ENCODE peak calls at places on chromosomes 4 and X, in eight cellular contexts. N is adrenal gland; A is stimulated activated CD8-positive, alpha-beta memory T cell treated with anti-CD3 and anti-CD28 coated beads, Interleukin-4, amount 100 ng/mL, for 1 hour; X is activated naive CD4-positive, alpha-beta T cell treated with anti-CD3 and anti-CD28 coated beads, Interleukin-2, amount 50 U/mL, for 72 hours; Z is islet precursor cell; V is natural killer cell; M is stimulated activated naive CD8-positive, alpha-beta T cell treated with anti-CD3 and anti-CD28 coated beads, Interleukin-15, amount 100 ng/mL, for 72 hours; E is activated T-helper 9 cell treated with anti-CD3 and anti-CD28 coated beads, Interleukin-2, amount 50 U/mL, for 16 hours. S is an unnamed sample.

GRCh38 chr4:2484993-2485392 is 16.1 kb downstream of the RNF4 start:
- DNase-seq in N (peak; percentile 73), A (peak; percentile 27), X (peak; percentile 45), Z (no peak), V (peak; percentile 52), M (peak; percentile 69), E (peak; percentile 27), S (peak; percentile 85)

GRCh38 chr4:141058739-141059507 is 74.3 kb downstream of the RNF150 start:
- DNase-seq in N (no peak), A (no peak), X (no peak), Z (no peak), V (no peak), M (no peak), E (no peak), S (no peak)

GRCh38 chr4:168647976-168648375 is 151.1 kb downstream of the PALLD start:
- DNase-seq in N (no peak), A (no peak), X (no peak), Z (no peak), V (no peak), M (no peak), E (no peak), S (no peak)

GRCh38 chr4:119099227-119099910 is 36.3 kb upstream of the MYOZ2 start:
- DNase-seq in N (no peak), A (no peak), X (no peak), Z (no peak), V (no peak), M (no peak), E (no peak), S (no peak)

GRCh38 chr4:140234697-140235060 is 80.7 kb upstream of the MAML3 start:
- DNase-seq in N (no peak), A (no peak), X (no peak), Z (no peak), V (no peak), M (peak; percentile 29), E (no peak), S (no peak)

GRCh38 chr4:76898949-76899640 is 1.2 kb upstream of the SOWAHB start:
- DNase-seq in N (no peak), A (no peak), X (no peak), Z (no peak), V (no peak), M (no peak), E (no peak), S (no peak)

GRCh38 chrX:31268359-31268758 is 196.5 kb upstream of the FTHL17 start:
- DNase-seq in N (no peak), A (no peak), X (no peak), Z (no peak), V (no peak), M (no peak), E (no peak), S (no peak)

GRCh38 chrX:83469551-83469950 is 38.5 kb upstream of the POU3F4 start:
- DNase-seq in N (peak; percentile 52), A (no peak), X (peak; percentile 1), Z (peak; percentile 58), V (no peak), M (no peak), E (no peak), S (peak; percentile 9)

GRCh38 chr4:173522160-173522873 is 7.7 kb downstream of the HAND2 start:
- DNase-seq in N (peak; percentile 58), A (no peak), X (no peak), Z (peak; percentile 90), V (no peak), M (no peak), E (no peak), S (peak; percentile 71)

GRCh38 chr4:123929565-123929964 is 533.0 kb downstream of the SPRY1 start:
- DNase-seq in N (no peak), A (no peak), X (no peak), Z (no peak), V (no peak), M (no peak), E (no peak), S (no peak)

GRCh38 chr4:68581382-68582338 is 5.5 kb upstream of the UGT2B17 start:
- DNase-seq in N (no peak), A (no peak), X (no peak), Z (no peak), V (no peak), M (no peak), E (no peak), S (no peak)

GRCh38 chr4:104728380-104729122 is 233.9 kb upstream of the CXXC4 start:
- DNase-seq in N (peak; percentile 56), A (no peak), X (no peak), Z (no peak), V (no peak), M (no peak), E (no peak), S (no peak)

GRCh38 chr4:89152972-89153371 is 41.6 kb downstream of the TIGD2 start:
- DNase-seq in N (no peak), A (no peak), X (no peak), Z (no peak), V (no peak), M (no peak), E (no peak), S (no peak)

GRCh38 chrX:151397741-151398070 is 700 bp downstream of the VMA21 start:
- DNase-seq in N (no peak), A (no peak), X (no peak), Z (no peak), V (no peak), M (no peak), E (no peak), S (no peak)

GRCh38 chr4:8502836-8503585 is 62.4 kb downstream of the TRMT44 start:
- DNase-seq in N (no peak), A (no peak), X (no peak), Z (peak; percentile 73), V (no peak), M (no peak), E (no peak), S (no peak)

GRCh38 chr4:116480486-116480990 is 604.8 kb downstream of the TRAM1L1 start:
- DNase-seq in N (no peak), A (no peak), X (no peak), Z (no peak), V (no peak), M (no peak), E (no peak), S (no peak)

GRCh38 chr4:6198278-6198677 is 2.1 kb downstream of the JAKMIP1 start:
- DNase-seq in N (no peak), A (no peak), X (peak; percentile 44), Z (no peak), V (peak; percentile 57), M (peak; percentile 91), E (peak; percentile 51), S (no peak)

GRCh38 chr4:30770049-30770549 is 49.9 kb downstream of the PCDH7 start:
- DNase-seq in N (no peak), A (no peak), X (no peak), Z (no peak), V (no peak), M (no peak), E (no peak), S (no peak)

GRCh38 chr4:124111922-124112321 is 600.6 kb downstream of the ANKRD50 start:
- DNase-seq in N (peak; percentile 16), A (no peak), X (no peak), Z (peak; percentile 59), V (no peak), M (no peak), E (no peak), S (no peak)

GRCh38 chrX:538311-538710 is 92.3 kb upstream of the SHOX start:
- DNase-seq in N (no peak), A (no peak), X (no peak), Z (peak; percentile 86), V (no peak), M (no peak), E (no peak), S (no peak)

GRCh38 chr4:150381671-150382427 is 200.1 kb upstream of the MAB21L2 start:
- DNase-seq in N (no peak), A (no peak), X (no peak), Z (no peak), V (no peak), M (no peak), E (no peak), S (no peak)

GRCh38 chr4:99447079-99447478 is 11.9 kb upstream of the ADH7 start:
- DNase-seq in N (peak; percentile 2), A (no peak), X (peak; percentile 13), Z (no peak), V (no peak), M (peak; percentile 14), E (no peak), S (no peak)

GRCh38 chr4:164935363-164935762 is 42.1 kb downstream of the TRIM61 start:
- DNase-seq in N (no peak), A (no peak), X (no peak), Z (no peak), V (no peak), M (no peak), E (no peak), S (no peak)

GRCh38 chrX:114611018-114611619 is 27.2 kb downstream of the HTR2C start:
- DNase-seq in N (peak; percentile 41), A (no peak), X (peak; percentile 2), Z (no peak), V (no peak), M (no peak), E (no peak), S (peak; percentile 14)

GRCh38 chrX:44903107-44903506 is 30.1 kb downstream of the KDM6A start:
- DNase-seq in N (no peak), A (no peak), X (no peak), Z (no peak), V (no peak), M (peak; percentile 10), E (no peak), S (no peak)

GRCh38 chr4:3257691-3258482 is 8.9 kb downstream of the MSANTD1 start:
- DNase-seq in N (no peak), A (no peak), X (no peak), Z (peak; percentile 52), V (no peak), M (peak; percentile 6), E (no peak), S (peak; percentile 12)

GRCh38 chr4:188297873-188298272 is 158.6 kb downstream of the TRIML1 start:
- DNase-seq in N (peak; percentile 6), A (no peak), X (no peak), Z (no peak), V (no peak), M (no peak), E (no peak), S (no peak)

GRCh38 chr4:58247792-58248191 is 1137.6 kb upstream of the IGFBP7 start:
- DNase-seq in N (peak; percentile 26), A (no peak), X (no peak), Z (no peak), V (no peak), M (no peak), E (no peak), S (no peak)

GRCh38 chrX:1124531-1124930 is 87.9 kb downstream of the CRLF2 start:
- DNase-seq in N (no peak), A (no peak), X (no peak), Z (peak; percentile 34), V (no peak), M (no peak), E (no peak), S (no peak)

GRCh38 chr4:89939994-89940393 is 45.3 kb downstream of the MMRN1 start:
- DNase-seq in N (peak; percentile 13), A (no peak), X (no peak), Z (no peak), V (no peak), M (no peak), E (no peak), S (no peak)

GRCh38 chr4:96955226-96955625 is 1115.3 kb downstream of the PDHA2 start:
- DNase-seq in N (no peak), A (no peak), X (no peak), Z (no peak), V (no peak), M (no peak), E (no peak), S (no peak)

GRCh38 chrX:130086414-130087207 is 23.7 kb downstream of the ELF4 start:
- DNase-seq in N (no peak), A (no peak), X (peak; percentile 57), Z (no peak), V (peak; percentile 56), M (peak; percentile 75), E (peak; percentile 45), S (peak; percentile 56)